ENCODE peak calls at places on chromosomes 12 and 14, in four cellular contexts. S, M, D and J are unnamed samples. For H3K4me1, the result is how much of the 10 kb centered on the place peaks cover.

GRCh38 chr12:20259786-20260185 is 108.6 kb upstream of the PDE3A start:
- DNase-seq in M (no peak), S (no peak), D (peak), J (no peak)

GRCh38 chr14:54867011-54867410 is 35.6 kb downstream of the GCH1 start:
- DNase-seq in S (no peak), D (no peak), M (no peak), J (no peak)

GRCh38 chr14:96225745-96226151 is 21.1 kb downstream of the BDKRB2 start:
- DNase-seq in S (peak), M (no peak), D (peak), J (peak)

GRCh38 chr12:84604541-84604940 is 308.1 kb downstream of the SLC6A15 start:
- DNase-seq in D (peak), S (no peak), M (no peak), J (no peak)

GRCh38 chr14:100423421-100424010 is 100.4 kb downstream of the SLC25A47 start:
- DNase-seq in D (no peak), M (no peak), S (no peak), J (no peak)

GRCh38 chr14:42222924-42223471 is 616.3 kb downstream of the LRFN5 start:
- DNase-seq in M (no peak), D (peak), S (peak), J (no peak)

GRCh38 chr14:103879570-103880333 is 32.4 kb upstream of the PPP1R13B start:
- DNase-seq in M (no peak), S (peak), D (peak), J (peak)

GRCh38 chr14:102817942-102818940 is 41.0 kb downstream of the TRAF3 start:
- DNase-seq in D (peak), M (no peak), S (no peak), J (no peak)

GRCh38 chr12:42119085-42119633 is 25.5 kb downstream of the GXYLT1 start:
- DNase-seq in M (no peak), S (no peak), D (peak), J (no peak)

GRCh38 chr14:70245026-70245425 is 56.3 kb upstream of the SLC8A3 start:
- DNase-seq in S (no peak), M (no peak), D (no peak), J (no peak)

GRCh38 chr14:104968541-104969401 is 9.4 kb downstream of the AHNAK2 start:
- DNase-seq in S (peak), D (peak), M (peak), J (peak)

GRCh38 chr14:37116933-37117844 is 55.2 kb downstream of the SLC25A21 start:
- DNase-seq in D (peak), M (no peak), S (no peak), J (no peak)

GRCh38 chr12:39341179-39341578 is 101.7 kb downstream of the KIF21A start:
- DNase-seq in M (no peak), D (peak), S (no peak), J (no peak)

GRCh38 chr14:37139710-37140109 is 32.7 kb downstream of the SLC25A21 start:
- DNase-seq in D (peak), S (no peak), M (no peak), J (no peak)

DNA sequence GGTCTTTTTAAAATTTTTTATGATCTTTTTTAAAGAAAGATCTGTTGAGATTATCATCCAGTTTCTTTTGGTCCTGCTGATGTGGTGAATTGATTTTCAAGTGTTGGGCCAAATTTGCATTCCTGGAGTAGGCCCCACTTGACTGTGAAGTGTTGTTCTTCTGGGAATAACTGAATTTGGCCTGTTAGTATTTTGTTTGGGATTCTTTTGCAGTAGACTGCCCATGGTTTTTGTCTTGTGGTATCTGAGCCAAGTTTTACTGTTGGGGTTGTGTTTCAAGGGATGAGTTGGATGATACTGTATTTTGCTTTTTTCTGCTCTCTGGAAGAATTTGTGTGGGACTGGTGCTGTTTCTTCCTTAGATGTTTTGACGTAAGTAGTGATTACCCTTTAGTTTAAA is 4.0 kb upstream of the SYCP3 start:
- DNase-seq in D (no peak), S (no peak), M (no peak), J (no peak)
- H3K4me1 ChIP-seq in D (under half), S (under half), M (under half), J (under half)

DNA sequence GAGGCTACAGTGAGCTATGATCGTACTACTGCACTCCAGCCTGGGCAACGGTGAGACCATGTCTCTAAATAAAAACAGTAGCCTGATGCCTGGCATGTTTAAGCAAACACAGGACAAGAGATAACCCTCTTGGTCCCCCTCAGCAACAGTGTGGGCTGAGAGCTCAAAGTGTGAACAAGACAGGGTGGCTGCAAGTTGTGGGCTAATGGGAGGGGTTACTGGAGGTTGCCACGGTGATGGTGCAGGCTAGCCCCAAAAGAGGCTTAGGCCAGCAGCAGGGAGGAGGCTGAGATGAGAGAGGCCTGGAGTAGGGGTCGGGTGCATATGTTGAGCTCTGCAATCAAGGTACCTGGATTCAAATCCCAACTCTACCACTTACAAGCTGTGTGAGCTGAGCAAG is 3.4 kb upstream of the LGMN start:
- DNase-seq in S (no peak), D (no peak), M (no peak), J (no peak)
- H3K4me3 ChIP-seq in S (no peak), D (no peak), M (no peak), J (no peak)

GRCh38 chr12:55720894-55721444 is 776 bp downstream of the RDH5 start:
- DNase-seq in D (peak), M (peak), S (peak), J (peak)
- H3K4me1 ChIP-seq in D (half or more), M (half or more), S (half or more), J (under half)

DNA sequence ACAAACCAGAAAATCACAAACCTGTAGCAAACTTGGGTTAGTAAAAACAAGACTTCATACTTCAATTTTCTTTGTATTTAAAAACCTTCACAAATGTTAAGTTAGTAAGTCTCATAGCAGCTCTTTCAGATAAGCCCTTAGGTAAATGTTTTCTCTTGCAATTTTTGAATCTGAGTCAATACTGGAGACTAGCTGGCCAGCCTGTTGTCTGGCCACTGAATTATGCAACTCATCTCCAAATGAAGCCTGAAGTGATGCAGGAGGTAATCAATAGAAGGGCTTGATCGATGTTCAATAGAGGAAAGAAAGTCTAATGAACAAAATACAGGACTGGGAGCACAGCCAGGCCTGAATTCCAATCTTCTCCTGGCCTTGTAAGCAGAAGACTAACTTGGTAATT is 465.2 kb downstream of the LRIG3 start:
- DNase-seq in S (no peak), D (peak), M (no peak), J (no peak)
- H3K4me3 ChIP-seq in S (no peak), D (no peak), M (no peak), J (no peak)

GRCh38 chr12:53502331-53502730 is 1.2 kb downstream of the TARBP2 start:
- DNase-seq in D (no peak), M (peak), S (no peak), J (no peak)
- H3K4me1 ChIP-seq in D (under half), M (under half), S (under half), J (under half)

GRCh38 chr12:104463371-104463770 is 6.6 kb downstream of the CHST11 start:
- DNase-seq in M (no peak), S (no peak), D (no peak), J (no peak)
- H3K4me3 ChIP-seq in M (no peak), S (no peak), D (no peak), J (no peak)